ENCODE peak calls at places on chromosomes 7 and 10, in seven cellular contexts. Z is GM12865; D is fibroblast of the aortic adventitia; Y is activated CD8-positive, alpha-beta T cell treated with anti-CD3 and anti-CD28 coated beads for 36 hours; M is fibroblast of pulmonary artery; U is HFFc6; H is GM13977. J is an unnamed sample.

GRCh38 chr7:71348751-71349415 is 216.9 kb downstream of the GALNT17 start:
- DNase-seq in Z (no peak), D (no peak), Y (no peak), M (no peak), U (no peak), H (no peak), J (no peak)

GRCh38 chr7:158689500-158689899 is 15.1 kb downstream of the NCAPG2 start:
- DNase-seq in Z (no peak), D (no peak), Y (no peak), M (no peak), U (no peak), H (no peak), J (no peak)

GRCh38 chr10:62183442-62183841 is 85.2 kb downstream of the RTKN2 start:
- DNase-seq in Z (peak), D (no peak), Y (peak), M (no peak), U (no peak), H (peak), J (no peak)

GRCh38 chr10:118692911-118693310 is 61.9 kb downstream of the CACUL1 start:
- DNase-seq in Z (no peak), D (peak), Y (no peak), M (peak), U (peak), H (no peak), J (no peak)

GRCh38 chr10:64054392-64054791 is 533.2 kb downstream of the REEP3 start:
- DNase-seq in Z (no peak), D (no peak), Y (no peak), M (no peak), U (no peak), H (no peak), J (no peak)

GRCh38 chr7:112926018-112926417 is 135.8 kb upstream of the TMEM168 start:
- DNase-seq in Z (no peak), D (no peak), Y (no peak), M (no peak), U (no peak), H (no peak), J (no peak)

GRCh38 chr10:51663086-51663485 is 36.3 kb downstream of the CSTF2T start:
- DNase-seq in Z (no peak), D (no peak), Y (no peak), M (no peak), U (no peak), H (no peak), J (no peak)

GRCh38 chr7:74453321-74454011 is at the start of gene GTF2IRD1:
- DNase-seq in Z (peak), D (peak), Y (peak), M (peak), U (peak), H (peak), J (peak)

GRCh38 chr10:113473851-113474250 is 79.0 kb upstream of the HABP2 start:
- DNase-seq in Z (no peak), D (peak), Y (no peak), M (no peak), U (peak), H (no peak), J (no peak)

GRCh38 chr7:64515330-64515729 is 47.5 kb downstream of the ZNF680 start:
- DNase-seq in Z (no peak), D (no peak), Y (peak), M (peak), U (no peak), H (no peak), J (no peak)

GRCh38 chr10:132264306-132264950 is 43.3 kb downstream of the STK32C start:
- DNase-seq in Z (no peak), D (no peak), Y (no peak), M (no peak), U (no peak), H (no peak), J (no peak)

GRCh38 chr7:108001759-108002725 is 919 bp downstream of the LAMB1 start:
- DNase-seq in Z (no peak), D (peak), Y (no peak), M (no peak), U (peak), H (peak), J (peak)

GRCh38 chr10:57162231-57162630 is 801.2 kb upstream of the ZWINT start:
- DNase-seq in Z (no peak), D (no peak), Y (no peak), M (no peak), U (no peak), H (no peak), J (no peak)

GRCh38 chr7:7751243-7752092 is 33.1 kb upstream of the RPA3 start:
- DNase-seq in Z (no peak), D (peak), Y (no peak), M (no peak), U (no peak), H (no peak), J (no peak)

GRCh38 chr7:19700936-19701335 is 7.9 kb downstream of the POLR1F start:
- DNase-seq in Z (no peak), D (no peak), Y (no peak), M (no peak), U (no peak), H (no peak), J (no peak)

DNA sequence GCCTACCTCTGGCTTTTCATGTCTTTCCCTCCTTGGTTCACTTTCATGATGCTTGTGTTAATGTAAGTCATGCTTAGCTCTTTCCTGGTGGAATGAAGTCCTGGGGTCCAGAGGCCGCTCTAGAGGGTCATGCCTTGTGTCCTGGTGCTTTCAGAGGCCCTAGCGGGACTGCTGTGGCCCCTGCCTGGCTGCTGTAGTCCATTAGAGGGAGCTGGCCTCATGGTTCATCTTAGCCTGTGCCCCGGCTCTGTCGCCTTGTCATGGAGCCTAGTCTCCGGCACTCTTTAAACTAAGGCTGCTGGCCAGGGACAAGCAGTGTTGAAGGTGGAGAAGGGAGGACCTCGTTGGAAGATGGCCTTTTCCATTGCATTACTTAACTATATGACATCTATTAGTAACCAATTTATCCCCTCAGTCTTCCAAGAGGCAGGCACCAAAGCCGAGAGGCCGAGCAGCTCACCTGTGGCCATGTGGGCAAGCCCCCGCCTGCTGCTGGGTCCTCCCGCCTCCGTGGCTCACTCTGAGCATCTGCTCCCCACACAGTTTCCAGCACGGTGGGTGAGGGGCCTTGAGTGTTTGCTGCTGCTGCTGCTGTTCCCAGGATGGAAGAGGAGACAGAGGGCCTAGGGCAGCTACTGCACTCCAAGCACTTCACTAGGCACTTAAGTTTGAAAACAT is 5.0 kb upstream of the NDUFB2 start:
- DNase-seq in Z (no peak), D (no peak), Y (no peak), M (no peak), U (no peak), H (no peak), J (no peak)
- TF ChIP-seq CTCF in Z (no peak), D (no peak), Y (no peak), M (no peak), U (no peak), H (no peak), J (no peak)

GRCh38 chr7:86667732-86668131 is 24.0 kb downstream of the GRM3 start:
- DNase-seq in Z (peak), D (no peak), Y (no peak), M (no peak), U (no peak), H (no peak), J (no peak)
- TF ChIP-seq CTCF in Z (no peak), D (no peak), Y (no peak), M (no peak), U (no peak), H (peak), J (no peak)

DNA sequence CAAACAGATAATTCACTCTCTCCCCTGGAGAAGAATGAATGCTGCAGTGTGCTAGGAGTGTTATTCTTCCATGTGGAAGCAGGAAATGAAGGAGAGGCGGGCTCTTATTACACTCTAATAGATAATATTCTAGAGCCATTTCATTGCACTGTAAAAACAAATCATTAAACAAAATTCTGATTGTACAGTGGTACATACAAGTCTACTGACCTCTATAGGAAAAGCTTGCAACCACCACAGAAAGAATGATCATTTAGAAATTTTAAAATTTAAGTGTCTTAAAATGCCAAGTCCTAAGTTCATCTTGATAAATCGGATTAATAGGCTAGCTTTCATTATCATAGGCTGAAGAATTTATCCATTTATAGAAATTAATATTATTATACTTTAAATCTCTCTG is 960.3 kb upstream of the LRRN3 start:
- DNase-seq in Z (no peak), D (no peak), Y (no peak), M (no peak), U (peak), H (no peak), J (no peak)
- TF ChIP-seq CTCF in Z (peak), D (no peak), Y (no peak), M (no peak), U (peak), H (no peak), J (no peak)

GRCh38 chr7:89607797-89608196 is 546.5 kb upstream of the STEAP1 start:
- DNase-seq in Z (no peak), D (no peak), Y (peak), M (no peak), U (no peak), H (no peak), J (no peak)
- TF ChIP-seq CTCF in Z (no peak), D (no peak), Y (no peak), M (no peak), U (no peak), H (no peak), J (no peak)

DNA sequence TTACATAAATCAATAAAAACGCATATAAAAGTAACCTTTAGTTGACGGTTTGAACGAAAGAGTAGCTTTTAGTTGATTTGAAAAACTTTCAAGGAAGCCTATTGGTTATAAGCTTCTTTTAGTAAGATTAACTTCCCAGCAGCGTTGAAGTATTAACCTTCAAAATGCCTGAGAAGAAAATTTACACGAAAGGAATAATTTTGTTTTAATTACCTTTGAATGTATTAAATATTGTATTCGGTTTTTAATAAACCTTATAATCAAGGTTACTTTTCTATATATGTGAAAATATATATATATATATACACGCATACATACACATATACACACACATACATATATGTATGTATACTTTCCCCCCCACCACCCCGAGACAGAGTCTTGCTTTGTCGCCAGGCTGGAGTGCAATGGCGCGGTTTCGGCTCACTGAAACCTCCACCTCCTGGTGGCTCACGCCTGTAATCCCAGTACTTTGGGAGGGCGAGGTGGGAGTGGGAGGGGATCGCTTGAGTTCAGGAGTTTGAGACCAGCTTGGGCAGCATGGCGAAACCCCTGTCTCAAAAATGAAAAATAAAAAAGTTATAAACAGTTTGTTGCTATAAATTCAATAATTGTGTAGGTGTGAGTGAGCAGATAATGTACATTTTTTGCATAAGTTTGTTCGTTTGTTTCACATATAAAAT is 57.6 kb upstream of the EZH2 start:
- DNase-seq in Z (peak), D (peak), Y (peak), M (peak), U (peak), H (no peak), J (peak)
- TF ChIP-seq CTCF in Z (peak), D (peak), Y (peak), M (peak), U (peak), H (peak), J (peak)

GRCh38 chr7:55189878-55190436 is 171.1 kb downstream of the EGFR start:
- DNase-seq in Z (no peak), D (no peak), Y (no peak), M (no peak), U (no peak), H (no peak), J (no peak)
- TF ChIP-seq CTCF in Z (no peak), D (no peak), Y (no peak), M (no peak), U (no peak), H (no peak), J (no peak)

J was measured in left ventricle myocardium inferior.